ENCODE peak calls at places on chromosomes 16 and 17, in six cellular contexts. One of them, this sample, is unnamed.

GRCh38 chr17:49447603-49448325 is 33.1 kb upstream of the PHB1 start:
- DNase-seq in GM12865: no peak
- DNase-seq in fibroblast of lung: no peak
- DNase-seq in breast epithelium: no peak
- DNase-seq in PC-3: no peak
- DNase-seq in testis: no peak
- DNase-seq in this sample: no peak

GRCh38 chr17:63702223-63702577 is 2.3 kb upstream of the LIMD2 start:
- DNase-seq in GM12865: peak
- DNase-seq in fibroblast of lung: no peak
- DNase-seq in breast epithelium: no peak
- DNase-seq in PC-3: no peak
- DNase-seq in testis: peak
- DNase-seq in this sample: no peak

GRCh38 chr16:86231321-86231995 is 278.9 kb upstream of the FOXF1 start:
- DNase-seq in GM12865: no peak
- DNase-seq in fibroblast of lung: no peak
- DNase-seq in breast epithelium: peak
- DNase-seq in PC-3: no peak
- DNase-seq in testis: no peak
- DNase-seq in this sample: no peak

GRCh38 chr17:80964859-80965580 is 26.6 kb upstream of the CHMP6 start:
- DNase-seq in GM12865: no peak
- DNase-seq in fibroblast of lung: no peak
- DNase-seq in breast epithelium: no peak
- DNase-seq in PC-3: no peak
- DNase-seq in testis: no peak
- DNase-seq in this sample: no peak

GRCh38 chr16:7393680-7394079 is 61.0 kb downstream of the RBFOX1 start:
- DNase-seq in GM12865: no peak
- DNase-seq in fibroblast of lung: no peak
- DNase-seq in breast epithelium: no peak
- DNase-seq in PC-3: no peak
- DNase-seq in testis: no peak
- DNase-seq in this sample: no peak

GRCh38 chr16:26442333-26442732 is 624.4 kb upstream of the C16orf82 start:
- DNase-seq in GM12865: no peak
- DNase-seq in fibroblast of lung: no peak
- DNase-seq in breast epithelium: no peak
- DNase-seq in PC-3: no peak
- DNase-seq in testis: no peak
- DNase-seq in this sample: no peak

GRCh38 chr16:13994239-13995106 is 74.5 kb downstream of the ERCC4 start:
- DNase-seq in GM12865: no peak
- DNase-seq in fibroblast of lung: peak
- DNase-seq in breast epithelium: no peak
- DNase-seq in PC-3: peak
- DNase-seq in testis: no peak
- DNase-seq in this sample: no peak

GRCh38 chr17:77496831-77497577 is 356.2 kb downstream of the SEC14L1 start:
- DNase-seq in GM12865: no peak
- DNase-seq in fibroblast of lung: no peak
- DNase-seq in breast epithelium: peak
- DNase-seq in PC-3: no peak
- DNase-seq in testis: no peak
- DNase-seq in this sample: no peak

GRCh38 chr16:25051446-25052160 is 36.4 kb upstream of the ARHGAP17 start:
- DNase-seq in GM12865: peak
- DNase-seq in fibroblast of lung: peak
- DNase-seq in breast epithelium: no peak
- DNase-seq in PC-3: peak
- DNase-seq in testis: no peak
- DNase-seq in this sample: no peak

GRCh38 chr17:61239953-61240352 is 159.7 kb upstream of the TBX2 start:
- DNase-seq in GM12865: no peak
- DNase-seq in fibroblast of lung: no peak
- DNase-seq in breast epithelium: no peak
- DNase-seq in PC-3: no peak
- DNase-seq in testis: no peak
- DNase-seq in this sample: no peak

GRCh38 chr16:1974157-1975070 is 2.6 kb downstream of the TBL3 start:
- DNase-seq in GM12865: no peak
- DNase-seq in fibroblast of lung: no peak
- DNase-seq in breast epithelium: no peak
- DNase-seq in PC-3: no peak
- DNase-seq in testis: no peak
- DNase-seq in this sample: no peak

GRCh38 chr16:88995746-88996535 is 18.9 kb upstream of the CBFA2T3 start:
- DNase-seq in GM12865: no peak
- DNase-seq in fibroblast of lung: no peak
- DNase-seq in breast epithelium: no peak
- DNase-seq in PC-3: no peak
- DNase-seq in testis: no peak
- DNase-seq in this sample: no peak

GRCh38 chr16:72480926-72481325 is 309.0 kb upstream of the PMFBP1 start:
- DNase-seq in GM12865: no peak
- DNase-seq in fibroblast of lung: peak
- DNase-seq in breast epithelium: no peak
- DNase-seq in PC-3: no peak
- DNase-seq in testis: no peak
- DNase-seq in this sample: no peak

GRCh38 chr17:55731586-55732250 is 9.1 kb upstream of the TMEM100 start:
- DNase-seq in GM12865: no peak
- DNase-seq in fibroblast of lung: peak
- DNase-seq in breast epithelium: no peak
- DNase-seq in PC-3: no peak
- DNase-seq in testis: peak
- DNase-seq in this sample: no peak

GRCh38 chr17:795276-795675 is 13.1 kb downstream of the MRM3 start:
- DNase-seq in GM12865: no peak
- DNase-seq in fibroblast of lung: no peak
- DNase-seq in breast epithelium: no peak
- DNase-seq in PC-3: no peak
- DNase-seq in testis: no peak
- DNase-seq in this sample: no peak

GRCh38 chr17:58344791-58345157 is 7.2 kb downstream of the SUPT4H1 start:
- DNase-seq in GM12865: peak
- DNase-seq in fibroblast of lung: no peak
- DNase-seq in breast epithelium: no peak
- DNase-seq in PC-3: no peak
- DNase-seq in testis: no peak
- DNase-seq in this sample: no peak

GRCh38 chr17:65660947-65661346 is 99.5 kb upstream of the AXIN2 start:
- DNase-seq in GM12865: peak
- DNase-seq in fibroblast of lung: peak
- DNase-seq in breast epithelium: no peak
- DNase-seq in PC-3: peak
- DNase-seq in testis: no peak
- DNase-seq in this sample: no peak

GRCh38 chr17:81922566-81923301 is 4.8 kb upstream of the SIRT7 start:
- DNase-seq in GM12865: no peak
- DNase-seq in fibroblast of lung: no peak
- DNase-seq in breast epithelium: no peak
- DNase-seq in PC-3: no peak
- DNase-seq in testis: no peak
- DNase-seq in this sample: no peak

GRCh38 chr16:49701867-49702494 is 153.9 kb downstream of the ZNF423 start:
- DNase-seq in GM12865: no peak
- DNase-seq in fibroblast of lung: peak
- DNase-seq in breast epithelium: no peak
- DNase-seq in PC-3: no peak
- DNase-seq in testis: peak
- DNase-seq in this sample: no peak

GRCh38 chr16:57310801-57311200 is 26.3 kb upstream of the PLLP start:
- DNase-seq in GM12865: no peak
- DNase-seq in fibroblast of lung: no peak
- DNase-seq in breast epithelium: no peak
- DNase-seq in PC-3: no peak
- DNase-seq in testis: no peak
- DNase-seq in this sample: no peak

GRCh38 chr16:50308237-50308965 is 42.0 kb downstream of the ADCY7 start:
- DNase-seq in GM12865: no peak
- DNase-seq in fibroblast of lung: no peak
- DNase-seq in breast epithelium: peak
- DNase-seq in PC-3: no peak
- DNase-seq in testis: peak
- DNase-seq in this sample: no peak

GRCh38 chr16:22216191-22216831 is 10.2 kb downstream of the EEF2K start:
- DNase-seq in GM12865: no peak
- DNase-seq in fibroblast of lung: peak
- DNase-seq in breast epithelium: no peak
- DNase-seq in PC-3: no peak
- DNase-seq in testis: no peak
- DNase-seq in this sample: no peak

GRCh38 chr17:78589031-78589675 is 12.0 kb upstream of the DNAH17 start:
- DNase-seq in GM12865: no peak
- DNase-seq in fibroblast of lung: no peak
- DNase-seq in breast epithelium: no peak
- DNase-seq in PC-3: no peak
- DNase-seq in testis: no peak
- DNase-seq in this sample: no peak

GRCh38 chr17:72565006-72565405 is 444.2 kb downstream of the SOX9 start:
- DNase-seq in GM12865: no peak
- DNase-seq in fibroblast of lung: no peak
- DNase-seq in breast epithelium: no peak
- DNase-seq in PC-3: no peak
- DNase-seq in testis: no peak
- DNase-seq in this sample: no peak

GRCh38 chr16:84884311-84885023 is 64.7 kb downstream of the CRISPLD2 start:
- DNase-seq in GM12865: no peak
- DNase-seq in fibroblast of lung: no peak
- DNase-seq in breast epithelium: no peak
- DNase-seq in PC-3: peak
- DNase-seq in testis: peak
- DNase-seq in this sample: no peak
- H3K4me3 ChIP-seq in GM12865: no peak
- H3K4me3 ChIP-seq in fibroblast of lung: no peak
- H3K4me3 ChIP-seq in breast epithelium: no peak
- H3K4me3 ChIP-seq in PC-3: no peak
- H3K4me3 ChIP-seq in testis: no peak
- H3K4me3 ChIP-seq in this sample: no peak

DNA sequence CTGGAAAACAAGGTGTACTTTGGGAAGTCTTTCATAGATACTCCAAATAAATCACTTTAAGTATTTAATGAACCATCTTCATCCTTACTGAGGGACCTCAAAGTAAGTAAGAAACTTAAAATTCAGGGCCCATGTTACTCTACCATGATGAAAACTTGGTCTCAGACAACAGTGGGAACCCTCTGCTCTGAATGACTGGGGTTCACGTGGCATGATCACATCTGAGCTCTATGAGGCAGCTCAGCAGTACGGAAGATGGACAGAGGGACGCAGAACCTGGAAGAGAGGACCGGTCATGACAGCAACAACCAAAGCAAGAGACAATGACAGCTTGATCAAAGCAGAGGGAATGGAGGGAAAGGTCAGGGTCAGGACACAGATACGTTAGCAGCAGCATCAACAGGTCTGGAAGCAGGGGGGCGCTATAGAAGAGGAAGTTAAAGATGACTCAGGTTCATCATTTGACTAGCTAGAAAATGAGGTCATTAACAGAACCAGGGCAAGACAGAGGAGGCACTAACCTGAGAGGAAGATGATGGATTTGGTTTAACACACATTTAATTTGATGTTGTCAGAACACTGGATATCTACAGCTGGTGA is 9.5 kb downstream of the XPO6 start:
- DNase-seq in GM12865: no peak
- DNase-seq in fibroblast of lung: no peak
- DNase-seq in breast epithelium: no peak
- DNase-seq in PC-3: no peak
- DNase-seq in testis: no peak
- DNase-seq in this sample: no peak
- TF ChIP-seq CTCF in GM12865: peak
- TF ChIP-seq CTCF in fibroblast of lung: no peak
- TF ChIP-seq CTCF in breast epithelium: no peak
- TF ChIP-seq CTCF in PC-3: peak
- TF ChIP-seq CTCF in testis: no peak
- TF ChIP-seq CTCF in this sample: no peak

GRCh38 chr17:47733047-47733413 is at the start of gene TBX21:
- DNase-seq in GM12865: peak
- DNase-seq in fibroblast of lung: no peak
- DNase-seq in breast epithelium: peak
- DNase-seq in PC-3: no peak
- DNase-seq in testis: peak
- DNase-seq in this sample: no peak

GRCh38 chr17:47735139-47735464 is 2.1 kb downstream of the TBX21 start:
- DNase-seq in GM12865: no peak
- DNase-seq in fibroblast of lung: no peak
- DNase-seq in breast epithelium: no peak
- DNase-seq in PC-3: no peak
- DNase-seq in testis: no peak
- DNase-seq in this sample: no peak

GRCh38 chr17:47732399-47733046 is 513 bp upstream of the TBX21 start:
- DNase-seq in GM12865: no peak
- DNase-seq in fibroblast of lung: no peak
- DNase-seq in breast epithelium: no peak
- DNase-seq in PC-3: no peak
- DNase-seq in testis: no peak
- DNase-seq in this sample: no peak

GRCh38 chr17:47735536-47736011 is 2.5 kb downstream of the TBX21 start:
- DNase-seq in GM12865: peak
- DNase-seq in fibroblast of lung: no peak
- DNase-seq in breast epithelium: peak
- DNase-seq in PC-3: no peak
- DNase-seq in testis: no peak
- DNase-seq in this sample: no peak

GRCh38 chr17:47733414-47734288 is 615 bp downstream of the TBX21 start:
- DNase-seq in GM12865: no peak
- DNase-seq in fibroblast of lung: no peak
- DNase-seq in breast epithelium: peak
- DNase-seq in PC-3: no peak
- DNase-seq in testis: no peak
- DNase-seq in this sample: no peak
- H3K4me3 ChIP-seq in GM12865: peak
- H3K4me3 ChIP-seq in fibroblast of lung: no peak
- H3K4me3 ChIP-seq in breast epithelium: peak
- H3K4me3 ChIP-seq in PC-3: no peak
- H3K4me3 ChIP-seq in testis: peak
- H3K4me3 ChIP-seq in this sample: no peak

GRCh38 chr17:45021607-45022287 is 29.7 kb downstream of the DCAKD start:
- DNase-seq in GM12865: peak
- DNase-seq in fibroblast of lung: peak
- DNase-seq in breast epithelium: peak
- DNase-seq in PC-3: peak
- DNase-seq in testis: peak
- DNase-seq in this sample: no peak

GRCh38 chr17:45020354-45021138 is 30.9 kb downstream of the DCAKD start:
- DNase-seq in GM12865: no peak
- DNase-seq in fibroblast of lung: peak
- DNase-seq in breast epithelium: no peak
- DNase-seq in PC-3: no peak
- DNase-seq in testis: peak
- DNase-seq in this sample: no peak

GRCh38 chr17:45022655-45023339 is 28.6 kb downstream of the DCAKD start:
- DNase-seq in GM12865: peak
- DNase-seq in fibroblast of lung: no peak
- DNase-seq in breast epithelium: no peak
- DNase-seq in PC-3: no peak
- DNase-seq in testis: no peak
- DNase-seq in this sample: no peak

GRCh38 chr17:45019177-45019711 is 32.2 kb downstream of the DCAKD start:
- DNase-seq in GM12865: peak
- DNase-seq in fibroblast of lung: peak
- DNase-seq in breast epithelium: no peak
- DNase-seq in PC-3: peak
- DNase-seq in testis: peak
- DNase-seq in this sample: no peak

GRCh38 chr17:45022288-45022648 is 29.2 kb downstream of the DCAKD start:
- DNase-seq in GM12865: no peak
- DNase-seq in fibroblast of lung: no peak
- DNase-seq in breast epithelium: no peak
- DNase-seq in PC-3: no peak
- DNase-seq in testis: peak
- DNase-seq in this sample: no peak
- TF ChIP-seq CTCF in GM12865: no peak
- TF ChIP-seq CTCF in fibroblast of lung: no peak
- TF ChIP-seq CTCF in breast epithelium: no peak
- TF ChIP-seq CTCF in PC-3: peak
- TF ChIP-seq CTCF in testis: no peak
- TF ChIP-seq CTCF in this sample: no peak

This sample was measured in LNCaP clone FGC.